ENCODE peak calls at places on chromosomes 1 and 21, in four cellular contexts. M is HepG2, B is GM12878, E is H1. O is an unnamed sample. For H3K4me1, the result is how much of the 10 kb centered on the place peaks cover.

GRCh38 chr1:201376464-201377374 is 761 bp downstream of the TNNT2 start:
- DNase-seq in M (peak), B (no peak), E (peak), O (peak)

GRCh38 chr21:27584266-27584665 is 617.4 kb upstream of the ADAMTS5 start:
- DNase-seq in M (no peak), B (no peak), E (no peak), O (no peak)

GRCh38 chr1:11977625-11978024 is 2.6 kb upstream of the MFN2 start:
- DNase-seq in M (no peak), B (no peak), E (no peak), O (no peak)

GRCh38 chr1:19737413-19737812 is 62.3 kb downstream of the TMCO4 start:
- DNase-seq in M (no peak), B (no peak), E (no peak), O (no peak)

GRCh38 chr1:228804640-228805413 is 69.5 kb downstream of the RHOU start:
- DNase-seq in M (no peak), B (no peak), E (no peak), O (peak)

GRCh38 chr1:214833357-214833756 is 230.4 kb downstream of the CENPF start:
- DNase-seq in M (peak), B (no peak), E (no peak), O (no peak)

GRCh38 chr1:160550572-160551034 is 27.5 kb upstream of the SLAMF6 start:
- DNase-seq in M (no peak), B (no peak), E (peak), O (no peak)

GRCh38 chr1:19437911-19438310 is 47.4 kb downstream of the CAPZB start:
- DNase-seq in M (no peak), B (no peak), E (no peak), O (no peak)

GRCh38 chr1:161388639-161389038 is 21.0 kb upstream of the CFAP126 start:
- DNase-seq in M (no peak), B (no peak), E (no peak), O (no peak)

GRCh38 chr1:12177999-12178441 is 11.2 kb downstream of the TNFRSF1B start:
- DNase-seq in M (no peak), B (no peak), E (no peak), O (no peak)

GRCh38 chr1:108012553-108012952 is 47.6 kb upstream of the VAV3 start:
- DNase-seq in M (no peak), B (no peak), E (no peak), O (no peak)

GRCh38 chr21:29499734-29500343 is 201.1 kb downstream of the BACH1 start:
- DNase-seq in M (peak), B (no peak), E (peak), O (peak)

GRCh38 chr1:203204776-203205175 is 18.3 kb upstream of the CHI3L1 start:
- DNase-seq in M (no peak), B (no peak), E (no peak), O (no peak)

GRCh38 chr1:109371271-109371739 is 26.4 kb downstream of the SORT1 start:
- DNase-seq in M (no peak), B (no peak), E (no peak), O (no peak)

GRCh38 chr1:224482619-224483018 is 48.0 kb upstream of the WDR26 start:
- DNase-seq in M (no peak), B (no peak), E (no peak), O (no peak)

GRCh38 chr1:117828206-117828605 is 101.2 kb downstream of the GDAP2 start:
- DNase-seq in M (no peak), B (no peak), E (no peak), O (no peak)

GRCh38 chr1:84583648-84584047 is 9.4 kb upstream of the CTBS start:
- DNase-seq in M (no peak), B (no peak), E (no peak), O (no peak)

GRCh38 chr1:75472971-75473603 is 137.8 kb downstream of the SLC44A5 start:
- DNase-seq in M (no peak), B (no peak), E (no peak), O (no peak)

GRCh38 chr1:203349757-203350522 is 982 bp downstream of the FMOD start:
- DNase-seq in M (no peak), B (no peak), E (no peak), O (no peak)

GRCh38 chr1:112803906-112804762 is 89.0 kb upstream of the PPM1J start:
- DNase-seq in M (peak), B (peak), E (no peak), O (peak)

GRCh38 chr1:117826551-117827078 is 102.8 kb downstream of the GDAP2 start:
- DNase-seq in M (peak), B (no peak), E (no peak), O (no peak)

GRCh38 chr1:23372481-23372880 is 2.8 kb upstream of the ZNF436 start:
- DNase-seq in M (no peak), B (no peak), E (no peak), O (no peak)

GRCh38 chr21:29523646-29524045 is 224.9 kb downstream of the BACH1 start:
- DNase-seq in M (no peak), B (no peak), E (no peak), O (no peak)

GRCh38 chr1:7192453-7192852 is 407.2 kb downstream of the CAMTA1 start:
- DNase-seq in M (no peak), B (no peak), E (no peak), O (no peak)

GRCh38 chr1:24898909-24899439 is 31.1 kb downstream of the RUNX3 start:
- DNase-seq in M (no peak), B (no peak), E (no peak), O (no peak)

GRCh38 chr1:54571803-54572202 is 23.8 kb downstream of the ACOT11 start:
- DNase-seq in M (no peak), B (no peak), E (no peak), O (peak)

GRCh38 chr1:112673589-112674439 is 645 bp upstream of the MOV10 start:
- DNase-seq in M (peak), B (no peak), E (no peak), O (no peak)

GRCh38 chr1:41498809-41499208 is 14.3 kb upstream of the EDN2 start:
- DNase-seq in M (no peak), B (no peak), E (no peak), O (no peak)

GRCh38 chr21:32470206-32470605 is 57.7 kb downstream of the EVA1C start:
- DNase-seq in M (no peak), B (no peak), E (no peak), O (no peak)

GRCh38 chr1:246724001-246724724 is at the start of gene SCCPDH:
- DNase-seq in M (peak), B (no peak), E (no peak), O (peak)

GRCh38 chr21:46029201-46029924 is 47.8 kb downstream of the COL6A1 start:
- DNase-seq in M (no peak), B (no peak), E (no peak), O (no peak)

DNA sequence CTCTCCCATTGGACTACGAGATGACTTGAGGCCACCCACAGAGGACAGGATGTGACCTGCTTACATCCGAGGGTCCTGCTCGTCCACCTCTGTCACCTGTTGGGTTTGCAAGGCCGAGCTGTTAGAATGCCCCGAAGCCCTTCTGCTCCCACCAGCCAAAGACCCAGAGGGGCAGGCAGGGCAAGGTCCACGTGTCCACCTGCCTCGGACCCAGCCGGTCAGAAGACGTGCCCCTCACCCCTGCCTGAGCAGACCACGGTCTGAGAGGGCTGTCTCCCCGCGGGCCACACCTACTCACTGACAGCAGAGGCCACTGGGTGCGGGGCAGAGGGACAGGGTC is 30.3 kb upstream of the TRAPPC10 start:
- DNase-seq in M (no peak), B (no peak), E (no peak), O (no peak)
- H3K4me1 ChIP-seq in M (under half), B (under half), E (under half), O (under half)

GRCh38 chr1:118990513-118991131 is 2.5 kb upstream of the TBX15 start:
- DNase-seq in M (no peak), B (no peak), E (no peak), O (no peak)

GRCh38 chr1:118991448-118991847 is 3.3 kb upstream of the TBX15 start:
- DNase-seq in M (no peak), B (no peak), E (no peak), O (no peak)

GRCh38 chr1:118989006-118989736 is 1.0 kb upstream of the TBX15 start:
- DNase-seq in M (no peak), B (no peak), E (no peak), O (no peak)

GRCh38 chr1:118988186-118989005 is at the start of gene TBX15:
- DNase-seq in M (no peak), B (no peak), E (no peak), O (no peak)

GRCh38 chr1:118989878-118990378 is 1.8 kb upstream of the TBX15 start:
- DNase-seq in M (no peak), B (no peak), E (no peak), O (no peak)
- TF ChIP-seq ZNF274 in M (no peak), B (no peak), E (no peak), O (no peak)

GRCh38 chr1:67052741-67053534 is 1.0 kb downstream of the SLC35D1 start:
- DNase-seq in M (peak), B (no peak), E (no peak), O (peak)
- TF ChIP-seq SUZ12 in M (no peak), B (no peak), E (no peak), O (no peak)

GRCh38 chr1:208228550-208228949 is 15.6 kb downstream of the PLXNA2 start:
- DNase-seq in M (no peak), B (no peak), E (no peak), O (no peak)
- H3K4me1 ChIP-seq in M (under half), B (under half), E (under half), O (under half)

O was measured in NT2/D1.